ENCODE peak calls at places on chromosomes 16 and 17, in seven cellular contexts. One of them, this sample, is unnamed.

GRCh38 chr17:2058521-2059124 is 3.7 kb downstream of the HIC1 start:
- DNase-seq in kidney glomerular epithelial cell: peak; percentile 16
- DNase-seq in nucleus accumbens: no peak
- DNase-seq in neuronal stem cell: no peak
- DNase-seq in cerebellar nuclear complex: no peak
- DNase-seq in BE2C: no peak
- DNase-seq in hippocampal formation: no peak
- DNase-seq in this sample: no peak

GRCh38 chr17:5164465-5164864 is 27.2 kb downstream of the ZNF594 start:
- DNase-seq in kidney glomerular epithelial cell: no peak
- DNase-seq in BE2C: no peak
- DNase-seq in nucleus accumbens: no peak
- DNase-seq in hippocampal formation: no peak
- DNase-seq in cerebellar nuclear complex: no peak
- DNase-seq in neuronal stem cell: no peak
- DNase-seq in this sample: no peak

GRCh38 chr17:20155258-20156195 is 146.4 kb downstream of the SPECC1 start:
- DNase-seq in nucleus accumbens: peak; percentile 94
- DNase-seq in cerebellar nuclear complex: no peak
- DNase-seq in hippocampal formation: peak; percentile 95
- DNase-seq in neuronal stem cell: peak; percentile 97
- DNase-seq in BE2C: peak; percentile 95
- DNase-seq in kidney glomerular epithelial cell: peak; percentile 97
- DNase-seq in this sample: peak; percentile 94

GRCh38 chr17:46025060-46025459 is 26.0 kb downstream of the STH start:
- DNase-seq in hippocampal formation: no peak
- DNase-seq in cerebellar nuclear complex: no peak
- DNase-seq in nucleus accumbens: no peak
- DNase-seq in neuronal stem cell: no peak
- DNase-seq in kidney glomerular epithelial cell: no peak
- DNase-seq in BE2C: no peak
- DNase-seq in this sample: no peak

GRCh38 chr16:66020061-66020460 is 346.4 kb upstream of the CDH5 start:
- DNase-seq in neuronal stem cell: no peak
- DNase-seq in hippocampal formation: no peak
- DNase-seq in kidney glomerular epithelial cell: no peak
- DNase-seq in BE2C: no peak
- DNase-seq in cerebellar nuclear complex: no peak
- DNase-seq in nucleus accumbens: no peak
- DNase-seq in this sample: no peak

GRCh38 chr17:56761387-56761786 is 72.3 kb downstream of the C17orf67 start:
- DNase-seq in hippocampal formation: no peak
- DNase-seq in cerebellar nuclear complex: no peak
- DNase-seq in neuronal stem cell: no peak
- DNase-seq in BE2C: no peak
- DNase-seq in nucleus accumbens: no peak
- DNase-seq in kidney glomerular epithelial cell: no peak
- DNase-seq in this sample: peak; percentile 42

GRCh38 chr17:52678211-52678610 is 519.7 kb upstream of the CA10 start:
- DNase-seq in BE2C: no peak
- DNase-seq in nucleus accumbens: no peak
- DNase-seq in kidney glomerular epithelial cell: no peak
- DNase-seq in cerebellar nuclear complex: no peak
- DNase-seq in neuronal stem cell: no peak
- DNase-seq in hippocampal formation: no peak
- DNase-seq in this sample: peak; percentile 77

GRCh38 chr16:2514333-2515179 is 804 bp downstream of the ATP6V0C start:
- DNase-seq in neuronal stem cell: no peak
- DNase-seq in BE2C: no peak
- DNase-seq in nucleus accumbens: no peak
- DNase-seq in hippocampal formation: no peak
- DNase-seq in kidney glomerular epithelial cell: no peak
- DNase-seq in cerebellar nuclear complex: no peak
- DNase-seq in this sample: no peak

GRCh38 chr17:67260051-67260987 is 15.3 kb upstream of the HELZ start:
- DNase-seq in BE2C: no peak
- DNase-seq in cerebellar nuclear complex: no peak
- DNase-seq in nucleus accumbens: no peak
- DNase-seq in kidney glomerular epithelial cell: no peak
- DNase-seq in hippocampal formation: no peak
- DNase-seq in neuronal stem cell: no peak
- DNase-seq in this sample: peak; percentile 46

GRCh38 chr17:3963214-3964201 is 729 bp downstream of the ATP2A3 start:
- DNase-seq in BE2C: no peak
- DNase-seq in neuronal stem cell: no peak
- DNase-seq in cerebellar nuclear complex: no peak
- DNase-seq in kidney glomerular epithelial cell: no peak
- DNase-seq in nucleus accumbens: no peak
- DNase-seq in hippocampal formation: no peak
- DNase-seq in this sample: no peak

GRCh38 chr17:59870482-59870881 is 22.3 kb downstream of the TUBD1 start:
- DNase-seq in neuronal stem cell: no peak
- DNase-seq in kidney glomerular epithelial cell: no peak
- DNase-seq in nucleus accumbens: no peak
- DNase-seq in BE2C: no peak
- DNase-seq in cerebellar nuclear complex: no peak
- DNase-seq in hippocampal formation: no peak
- DNase-seq in this sample: no peak

GRCh38 chr16:8720080-8720966 is 45.9 kb downstream of the ABAT start:
- DNase-seq in BE2C: peak; percentile 87
- DNase-seq in cerebellar nuclear complex: no peak
- DNase-seq in hippocampal formation: peak; percentile 37
- DNase-seq in neuronal stem cell: peak; percentile 65
- DNase-seq in nucleus accumbens: peak; percentile 21
- DNase-seq in kidney glomerular epithelial cell: peak; percentile 82
- DNase-seq in this sample: peak; percentile 42

GRCh38 chr17:32487460-32488176 is 825 bp downstream of the CDK5R1 start:
- DNase-seq in nucleus accumbens: no peak
- DNase-seq in kidney glomerular epithelial cell: no peak
- DNase-seq in cerebellar nuclear complex: no peak
- DNase-seq in neuronal stem cell: peak; percentile 23
- DNase-seq in hippocampal formation: no peak
- DNase-seq in BE2C: peak; percentile 18
- DNase-seq in this sample: no peak

GRCh38 chr17:51640108-51640622 is 379.8 kb downstream of the UTP18 start:
- DNase-seq in neuronal stem cell: no peak
- DNase-seq in BE2C: peak; percentile 22
- DNase-seq in cerebellar nuclear complex: no peak
- DNase-seq in nucleus accumbens: no peak
- DNase-seq in hippocampal formation: no peak
- DNase-seq in kidney glomerular epithelial cell: peak; percentile 10
- DNase-seq in this sample: no peak

GRCh38 chr17:42414782-42415409 is 8.2 kb downstream of the CAVIN1 start:
- DNase-seq in kidney glomerular epithelial cell: no peak
- DNase-seq in neuronal stem cell: no peak
- DNase-seq in nucleus accumbens: no peak
- DNase-seq in cerebellar nuclear complex: no peak
- DNase-seq in hippocampal formation: no peak
- DNase-seq in BE2C: no peak
- DNase-seq in this sample: no peak

GRCh38 chr16:57150682-57151330 is 35.0 kb downstream of the PSME3IP1 start:
- DNase-seq in kidney glomerular epithelial cell: no peak
- DNase-seq in cerebellar nuclear complex: no peak
- DNase-seq in neuronal stem cell: no peak
- DNase-seq in hippocampal formation: no peak
- DNase-seq in BE2C: no peak
- DNase-seq in nucleus accumbens: no peak
- DNase-seq in this sample: peak; percentile 32